ENCODE peak calls at places on chromosomes 3 and 15, in five cellular contexts. Q is fibroblast of the aortic adventitia; U is RPMI8226; Y is activated naive CD4-positive, alpha-beta T cell treated with anti-CD3 and anti-CD28 coated beads, Interleukin-2, amount 50 U/mL, for 16 hours; R is stimulated activated CD4-positive, alpha-beta T cell treated with anti-CD3 and anti-CD28 coated beads, TNF-alpha, amount 100 ng/mL, for 4 hours. M is an unnamed sample.

GRCh38 chr15:48899793-48900192 is 21.9 kb downstream of the EID1 start:
- DNase-seq in Q (no peak), U (no peak), Y (no peak), R (no peak), M (no peak)

GRCh38 chr3:194884649-194885315 is 199.1 kb downstream of the FAM43A start:
- DNase-seq in Q (no peak), U (no peak), Y (no peak), R (no peak), M (no peak)

GRCh38 chr15:83327041-83327440 is 42.6 kb upstream of the BNC1 start:
- DNase-seq in Q (no peak), U (no peak), Y (no peak), R (no peak), M (no peak)

GRCh38 chr15:68794307-68794706 is 26.4 kb downstream of the ANP32A start:
- DNase-seq in Q (no peak), U (no peak), Y (no peak), R (no peak), M (no peak)

GRCh38 chr3:32113566-32113965 is 7.1 kb downstream of the GPD1L start:
- DNase-seq in Q (no peak), U (no peak), Y (no peak), R (no peak), M (no peak)

GRCh38 chr3:25663324-25664065 is 1.2 kb downstream of the TOP2B start:
- DNase-seq in Q (peak), U (peak), Y (no peak), R (no peak), M (no peak)

GRCh38 chr3:113264741-113265140 is 53.4 kb downstream of the BOC start:
- DNase-seq in Q (no peak), U (no peak), Y (no peak), R (no peak), M (no peak)

GRCh38 chr3:42739401-42740158 is 33.5 kb downstream of the CCDC13 start:
- DNase-seq in Q (no peak), U (peak), Y (no peak), R (no peak), M (no peak)

GRCh38 chr3:30659270-30660127 is 53.1 kb downstream of the TGFBR2 start:
- DNase-seq in Q (peak), U (no peak), Y (no peak), R (no peak), M (no peak)

GRCh38 chr3:13540332-13540995 is 8.5 kb upstream of the FBLN2 start:
- DNase-seq in Q (peak), U (no peak), Y (no peak), R (no peak), M (no peak)

GRCh38 chr15:75720787-75721461 is 8.3 kb upstream of the CSPG4 start:
- DNase-seq in Q (no peak), U (peak), Y (peak), R (no peak), M (peak)

GRCh38 chr3:190034446-190034845 is 86.3 kb downstream of the P3H2 start:
- DNase-seq in Q (no peak), U (no peak), Y (no peak), R (no peak), M (no peak)

GRCh38 chr3:142929109-142929508 is 34.4 kb downstream of the PAQR9 start:
- DNase-seq in Q (peak), U (peak), Y (peak), R (no peak), M (no peak)

GRCh38 chr3:73581134-73581846 is 43.5 kb downstream of the PDZRN3 start:
- DNase-seq in Q (no peak), U (no peak), Y (no peak), R (no peak), M (no peak)